ENCODE peak calls at places on chromosomes 1 and 21, in four cellular contexts. M, H, P and V are unnamed samples.

GRCh38 chr1:54037476-54037875 is 15.5 kb downstream of the TMEM59 start:
- DNase-seq in H (no peak), P (no peak), M (no peak), V (no peak)

GRCh38 chr1:46183119-46183842 is 7.0 kb upstream of the P3R3URF start:
- DNase-seq in M (no peak), H (no peak), P (peak), V (peak)

GRCh38 chr1:66044912-66045311 is 252.2 kb downstream of the PDE4B start:
- DNase-seq in H (no peak), M (no peak), P (peak), V (no peak)

GRCh38 chr1:204837440-204838084 is 33.1 kb upstream of the NFASC start:
- DNase-seq in H (peak), P (peak), M (peak), V (peak)

GRCh38 chr21:45550552-45551210 is 8.4 kb upstream of the SLC19A1 start:
- DNase-seq in P (no peak), M (no peak), H (peak), V (no peak)

GRCh38 chr1:158685068-158685467 is 1.4 kb downstream of the SPTA1 start:
- DNase-seq in H (no peak), M (no peak), P (no peak), V (no peak)

GRCh38 chr21:41767606-41768370 is 936 bp upstream of the RIPK4 start:
- DNase-seq in M (peak), H (no peak), P (no peak), V (no peak)

GRCh38 chr1:117077267-117077666 is 17.1 kb downstream of the TTF2 start:
- DNase-seq in P (no peak), M (no peak), H (no peak), V (no peak)

GRCh38 chr1:200975458-200975857 is 48.1 kb downstream of the KIF21B start:
- DNase-seq in M (no peak), H (no peak), P (no peak), V (no peak)

GRCh38 chr1:68085752-68086151 is 35.3 kb upstream of the DIRAS3 start:
- DNase-seq in P (no peak), M (no peak), H (no peak), V (no peak)

GRCh38 chr1:206882555-206882954 is 14.7 kb upstream of the IL24 start:
- DNase-seq in H (no peak), P (no peak), M (no peak), V (no peak)

GRCh38 chr1:230120949-230121381 is 53.9 kb downstream of the GALNT2 start:
- DNase-seq in H (peak), M (no peak), P (peak), V (no peak)

GRCh38 chr1:155273134-155273982 is at the start of gene CLK2:
- DNase-seq in M (peak), P (peak), H (peak), V (peak)

GRCh38 chr1:27816921-27817630 is 13.5 kb upstream of the PPP1R8 start:
- DNase-seq in P (peak), M (no peak), H (no peak), V (no peak)

GRCh38 chr1:42891471-42891870 is 45.1 kb downstream of the ZNF691 start:
- DNase-seq in P (no peak), H (no peak), M (no peak), V (no peak)

GRCh38 chr1:108880850-108881249 is 4.1 kb downstream of the GPSM2 start:
- DNase-seq in H (no peak), P (no peak), M (no peak), V (no peak)

GRCh38 chr1:208031316-208031931 is 120.5 kb upstream of the CD34 start:
- DNase-seq in P (no peak), H (no peak), M (no peak), V (no peak)

GRCh38 chr1:218369688-218370511 is 24.8 kb downstream of the TGFB2 start:
- DNase-seq in H (no peak), M (no peak), P (no peak), V (peak)

GRCh38 chr1:109535481-109535880 is 4.2 kb upstream of the GPR61 start:
- DNase-seq in M (no peak), H (no peak), P (peak), V (no peak)

GRCh38 chr1:115454835-115455511 is 116.9 kb upstream of the NGF start:
- DNase-seq in P (no peak), H (no peak), M (no peak), V (no peak)

GRCh38 chr1:230542054-230542453 is 100.2 kb upstream of the COG2 start:
- DNase-seq in M (no peak), P (no peak), H (no peak), V (no peak)

GRCh38 chr1:108129999-108130398 is 70.1 kb downstream of the SLC25A24 start:
- DNase-seq in M (no peak), H (no peak), P (no peak), V (no peak)

GRCh38 chr21:32136546-32136945 is 142.3 kb downstream of the MIS18A start:
- DNase-seq in P (no peak), H (no peak), M (no peak), V (no peak)

GRCh38 chr1:233364026-233364425 is 36.5 kb downstream of the MAP3K21 start:
- DNase-seq in P (no peak), H (no peak), M (no peak), V (no peak)